ENCODE peak calls at places on chromosomes 6 and 20, in five cellular contexts. R is Kasumi-1; Y is EH; Q is central memory CD8-positive, alpha-beta T cell; D is substantia nigra. C is an unnamed sample.

GRCh38 chr6:45415315-45415714 is 37.6 kb upstream of the SUPT3H start:
- DNase-seq in R (peak), Y (no peak), Q (no peak), D (no peak), C (no peak)

GRCh38 chr6:42140756-42141602 is 1.4 kb downstream of the C6orf132 start:
- DNase-seq in R (no peak), Y (no peak), Q (no peak), D (no peak), C (no peak)

GRCh38 chr6:28537509-28538140 is 11.9 kb downstream of the GPX5 start:
- DNase-seq in R (no peak), Y (no peak), Q (no peak), D (no peak), C (no peak)

GRCh38 chr20:55394592-55394991 is 610.7 kb downstream of the CBLN4 start:
- DNase-seq in R (no peak), Y (no peak), Q (no peak), D (no peak), C (no peak)

GRCh38 chr6:112781236-112781635 is 434.1 kb downstream of the RFPL4B start:
- DNase-seq in R (no peak), Y (peak), Q (no peak), D (no peak), C (no peak)

GRCh38 chr6:155499574-155499973 is 43.9 kb upstream of the NOX3 start:
- DNase-seq in R (no peak), Y (no peak), Q (no peak), D (no peak), C (no peak)

GRCh38 chr6:3997144-3997770 is 81.7 kb downstream of the FAM217A start:
- DNase-seq in R (no peak), Y (peak), Q (no peak), D (no peak), C (no peak)

GRCh38 chr20:22502731-22503191 is 81.6 kb downstream of the FOXA2 start:
- DNase-seq in R (no peak), Y (no peak), Q (no peak), D (no peak), C (no peak)

GRCh38 chr20:40489886-40490285 is 199.2 kb downstream of the MAFB start:
- DNase-seq in R (no peak), Y (peak), Q (no peak), D (no peak), C (peak)

GRCh38 chr20:57939499-57939898 is 229.7 kb upstream of the PMEPA1 start:
- DNase-seq in R (no peak), Y (no peak), Q (no peak), D (no peak), C (no peak)

GRCh38 chr6:30169658-30170614 is 6.6 kb downstream of the TRIM15 start:
- DNase-seq in R (peak), Y (peak), Q (no peak), D (no peak), C (peak)

GRCh38 chr6:46293641-46294316 is 123.0 kb upstream of the ENPP5 start:
- DNase-seq in R (no peak), Y (no peak), Q (no peak), D (no peak), C (no peak)

GRCh38 chr20:35788796-35789195 is 17.0 kb downstream of the PHF20 start:
- DNase-seq in R (no peak), Y (no peak), Q (no peak), D (no peak), C (no peak)

GRCh38 chr6:42251500-42251899 is 33.8 kb upstream of the MRPS10 start:
- DNase-seq in R (no peak), Y (peak), Q (no peak), D (no peak), C (no peak)

GRCh38 chr20:43942661-43943285 is 28.1 kb downstream of the TOX2 start:
- DNase-seq in R (peak), Y (peak), Q (no peak), D (no peak), C (peak)

GRCh38 chr6:73375216-73375615 is 5.5 kb upstream of the OOEP start:
- DNase-seq in R (no peak), Y (no peak), Q (no peak), D (no peak), C (no peak)

GRCh38 chr6:79861023-79861422 is 86.3 kb downstream of the ELOVL4 start:
- DNase-seq in R (no peak), Y (no peak), Q (no peak), D (no peak), C (no peak)

GRCh38 chr6:142510217-142510616 is 208.4 kb downstream of the ADGRG6 start:
- DNase-seq in R (no peak), Y (no peak), Q (no peak), D (no peak), C (no peak)

GRCh38 chr6:39401376-39401775 is 78.9 kb upstream of the KCNK16 start:
- DNase-seq in R (no peak), Y (no peak), Q (no peak), D (no peak), C (no peak)

GRCh38 chr6:107101661-107102413 is 13.5 kb downstream of the BEND3 start:
- DNase-seq in R (no peak), Y (no peak), Q (no peak), D (no peak), C (no peak)

GRCh38 chr20:37392441-37393195 is 46.7 kb downstream of the SRC start:
- DNase-seq in R (peak), Y (peak), Q (no peak), D (no peak), C (no peak)

GRCh38 chr20:63686094-63686491 is 10.4 kb upstream of the TNFRSF6B start:
- DNase-seq in R (no peak), Y (no peak), Q (no peak), D (no peak), C (no peak)

GRCh38 chr6:78530208-78530607 is 337.1 kb upstream of the IRAK1BP1 start:
- DNase-seq in R (no peak), Y (peak), Q (no peak), D (no peak), C (no peak)

GRCh38 chr20:48747840-48748416 is 79.9 kb downstream of the PREX1 start:
- DNase-seq in R (no peak), Y (no peak), Q (no peak), D (no peak), C (no peak)

GRCh38 chr20:51966296-51966971 is 164.1 kb upstream of the SALL4 start:
- DNase-seq in R (peak), Y (peak), Q (no peak), D (peak), C (peak)

GRCh38 chr20:59830107-59831023 is 103.1 kb downstream of the SYCP2 start:
- DNase-seq in R (no peak), Y (no peak), Q (no peak), D (no peak), C (no peak)

GRCh38 chr20:58851221-58851968 is 693 bp upstream of the GNAS-AS1 start:
- DNase-seq in R (no peak), Y (peak), Q (no peak), D (no peak), C (no peak)

GRCh38 chr6:3687847-3688246 is 63.7 kb downstream of the PXDC1 start:
- DNase-seq in R (no peak), Y (no peak), Q (no peak), D (no peak), C (no peak)

GRCh38 chr20:48932375-48932941 is 10.9 kb downstream of the ARFGEF2 start:
- DNase-seq in R (no peak), Y (peak), Q (no peak), D (no peak), C (peak)

GRCh38 chr6:81759782-81760181 is 7.3 kb upstream of the TENT5A start:
- DNase-seq in R (no peak), Y (peak), Q (no peak), D (no peak), C (no peak)

GRCh38 chr6:17930321-17930993 is 57.0 kb downstream of the KIF13A start:
- DNase-seq in R (no peak), Y (peak), Q (no peak), D (no peak), C (no peak)

GRCh38 chr20:63854069-63854765 is 7.1 kb upstream of the ABHD16B start:
- DNase-seq in R (peak), Y (peak), Q (no peak), D (no peak), C (peak)

GRCh38 chr6:168908166-168908565 is 345.5 kb downstream of the THBS2 start:
- DNase-seq in R (no peak), Y (peak), Q (no peak), D (no peak), C (no peak)

GRCh38 chr20:13736792-13737191 is 47.9 kb downstream of the ESF1 start:
- DNase-seq in R (no peak), Y (peak), Q (no peak), D (no peak), C (no peak)

C was measured in Calu3.